ENCODE peak calls at places on chromosomes 2 and 18, in seven cellular contexts. One of them, this sample, is unnamed.
A peak's percentile ranks its signal among the peaks of the same experiment; 100 is the strongest.

GRCh38 chr18:48627216-48627615 is 88.4 kb downstream of the CTIF start:
- DNase-seq in adrenal gland: no peak
- DNase-seq in spleen: no peak
- DNase-seq in esophagus muscularis mucosa: no peak
- DNase-seq in K562: no peak
- DNase-seq in transverse colon: no peak
- DNase-seq in tibial nerve: no peak
- DNase-seq in this sample: no peak

GRCh38 chr2:196166876-196167275 is 4.5 kb downstream of the STK17B start:
- DNase-seq in adrenal gland: no peak
- DNase-seq in spleen: no peak
- DNase-seq in esophagus muscularis mucosa: no peak
- DNase-seq in K562: no peak
- DNase-seq in transverse colon: no peak
- DNase-seq in tibial nerve: no peak
- DNase-seq in this sample: no peak

GRCh38 chr2:85253890-85254289 is 73.9 kb downstream of the TGOLN2 start:
- DNase-seq in adrenal gland: no peak
- DNase-seq in spleen: peak; percentile 32
- DNase-seq in esophagus muscularis mucosa: no peak
- DNase-seq in K562: no peak
- DNase-seq in transverse colon: no peak
- DNase-seq in tibial nerve: no peak
- DNase-seq in this sample: no peak

GRCh38 chr2:225841314-225841713 is 441.8 kb downstream of the NYAP2 start:
- DNase-seq in adrenal gland: no peak
- DNase-seq in spleen: no peak
- DNase-seq in esophagus muscularis mucosa: no peak
- DNase-seq in K562: no peak
- DNase-seq in transverse colon: no peak
- DNase-seq in tibial nerve: no peak
- DNase-seq in this sample: no peak

GRCh38 chr18:70151554-70152130 is 53.8 kb downstream of the RTTN start:
- DNase-seq in adrenal gland: no peak
- DNase-seq in spleen: no peak
- DNase-seq in esophagus muscularis mucosa: no peak
- DNase-seq in K562: no peak
- DNase-seq in transverse colon: no peak
- DNase-seq in tibial nerve: no peak
- DNase-seq in this sample: no peak

GRCh38 chr2:232781765-232782164 is 5.4 kb upstream of the KCNJ13 start:
- DNase-seq in adrenal gland: peak; percentile 33
- DNase-seq in spleen: no peak
- DNase-seq in esophagus muscularis mucosa: no peak
- DNase-seq in K562: no peak
- DNase-seq in transverse colon: no peak
- DNase-seq in tibial nerve: no peak
- DNase-seq in this sample: no peak

GRCh38 chr18:8724452-8724851 is 19.1 kb downstream of the MTCL1 start:
- DNase-seq in adrenal gland: no peak
- DNase-seq in spleen: no peak
- DNase-seq in esophagus muscularis mucosa: no peak
- DNase-seq in K562: no peak
- DNase-seq in transverse colon: no peak
- DNase-seq in tibial nerve: no peak
- DNase-seq in this sample: no peak

GRCh38 chr2:73112913-73113633 is at the start of gene RAB11FIP5:
- DNase-seq in adrenal gland: peak; percentile 73
- DNase-seq in spleen: peak; percentile 91
- DNase-seq in esophagus muscularis mucosa: no peak
- DNase-seq in K562: peak; percentile 94
- DNase-seq in transverse colon: peak; percentile 85
- DNase-seq in tibial nerve: peak; percentile 45
- DNase-seq in this sample: peak; percentile 78

GRCh38 chr2:123648014-123648413 is 377.1 kb upstream of the CNTNAP5 start:
- DNase-seq in adrenal gland: no peak
- DNase-seq in spleen: no peak
- DNase-seq in esophagus muscularis mucosa: no peak
- DNase-seq in K562: no peak
- DNase-seq in transverse colon: no peak
- DNase-seq in tibial nerve: no peak
- DNase-seq in this sample: no peak

GRCh38 chr2:170222298-170222697 is 44.4 kb downstream of the MYO3B start:
- DNase-seq in adrenal gland: no peak
- DNase-seq in spleen: no peak
- DNase-seq in esophagus muscularis mucosa: no peak
- DNase-seq in K562: no peak
- DNase-seq in transverse colon: no peak
- DNase-seq in tibial nerve: no peak
- DNase-seq in this sample: no peak

GRCh38 chr2:109736177-109736827 is 57.8 kb upstream of the RGPD5 start:
- DNase-seq in adrenal gland: peak; percentile 75
- DNase-seq in spleen: peak; percentile 31
- DNase-seq in esophagus muscularis mucosa: no peak
- DNase-seq in K562: no peak
- DNase-seq in transverse colon: peak; percentile 59
- DNase-seq in tibial nerve: peak; percentile 42
- DNase-seq in this sample: peak; percentile 49

GRCh38 chr2:217568289-217568985 is 434.4 kb downstream of the TNS1 start:
- DNase-seq in adrenal gland: no peak
- DNase-seq in spleen: no peak
- DNase-seq in esophagus muscularis mucosa: no peak
- DNase-seq in K562: no peak
- DNase-seq in transverse colon: no peak
- DNase-seq in tibial nerve: no peak
- DNase-seq in this sample: no peak

GRCh38 chr2:28480403-28481049 is 15.3 kb upstream of the PLB1 start:
- DNase-seq in adrenal gland: no peak
- DNase-seq in spleen: no peak
- DNase-seq in esophagus muscularis mucosa: no peak
- DNase-seq in K562: no peak
- DNase-seq in transverse colon: no peak
- DNase-seq in tibial nerve: no peak
- DNase-seq in this sample: no peak

GRCh38 chr2:6103372-6103771 is 411.2 kb downstream of the SOX11 start:
- DNase-seq in adrenal gland: no peak
- DNase-seq in spleen: no peak
- DNase-seq in esophagus muscularis mucosa: no peak
- DNase-seq in K562: no peak
- DNase-seq in transverse colon: no peak
- DNase-seq in tibial nerve: no peak
- DNase-seq in this sample: no peak

GRCh38 chr2:1157107-1157506 is 206.5 kb downstream of the SNTG2 start:
- DNase-seq in adrenal gland: no peak
- DNase-seq in spleen: no peak
- DNase-seq in esophagus muscularis mucosa: peak; percentile 90
- DNase-seq in K562: no peak
- DNase-seq in transverse colon: no peak
- DNase-seq in tibial nerve: no peak
- DNase-seq in this sample: no peak

GRCh38 chr2:37890893-37891495 is 34.1 kb upstream of the RMDN2 start:
- DNase-seq in adrenal gland: peak; percentile 85
- DNase-seq in spleen: peak; percentile 90
- DNase-seq in esophagus muscularis mucosa: no peak
- DNase-seq in K562: peak; percentile 69
- DNase-seq in transverse colon: peak; percentile 80
- DNase-seq in tibial nerve: peak; percentile 35
- DNase-seq in this sample: peak; percentile 76

GRCh38 chr2:240556553-240557100 is 1.2 kb downstream of the ANKMY1 start:
- DNase-seq in adrenal gland: peak; percentile 37
- DNase-seq in spleen: peak; percentile 89
- DNase-seq in esophagus muscularis mucosa: no peak
- DNase-seq in K562: peak; percentile 27
- DNase-seq in transverse colon: peak; percentile 37
- DNase-seq in tibial nerve: no peak
- DNase-seq in this sample: peak; percentile 18

GRCh38 chr2:160491922-160492371 is 1.7 kb downstream of the RBMS1 start:
- DNase-seq in adrenal gland: peak; percentile 25
- DNase-seq in spleen: no peak
- DNase-seq in esophagus muscularis mucosa: no peak
- DNase-seq in K562: no peak
- DNase-seq in transverse colon: no peak
- DNase-seq in tibial nerve: no peak
- DNase-seq in this sample: no peak

GRCh38 chr2:134325696-134326095 is 71.8 kb downstream of the MGAT5 start:
- DNase-seq in adrenal gland: no peak
- DNase-seq in spleen: no peak
- DNase-seq in esophagus muscularis mucosa: no peak
- DNase-seq in K562: no peak
- DNase-seq in transverse colon: no peak
- DNase-seq in tibial nerve: no peak
- DNase-seq in this sample: no peak
- H3K27ac ChIP-seq in adrenal gland: no peak overlapping the region
- H3K27ac ChIP-seq in spleen: no peak overlapping the region
- H3K27ac ChIP-seq in esophagus muscularis mucosa: no peak overlapping the region
- H3K27ac ChIP-seq in K562: no peak overlapping the region
- H3K27ac ChIP-seq in transverse colon: no peak overlapping the region
- H3K27ac ChIP-seq in tibial nerve: no peak overlapping the region
- H3K27ac ChIP-seq in this sample: no peak overlapping the region

GRCh38 chr2:101382406-101382805 is 4.9 kb downstream of the CREG2 start:
- DNase-seq in adrenal gland: no peak
- DNase-seq in spleen: no peak
- DNase-seq in esophagus muscularis mucosa: no peak
- DNase-seq in K562: no peak
- DNase-seq in transverse colon: no peak
- DNase-seq in tibial nerve: no peak
- DNase-seq in this sample: no peak

GRCh38 chr2:101388232-101388631 is 929 bp upstream of the CREG2 start:
- DNase-seq in adrenal gland: no peak
- DNase-seq in spleen: no peak
- DNase-seq in esophagus muscularis mucosa: no peak
- DNase-seq in K562: no peak
- DNase-seq in transverse colon: no peak
- DNase-seq in tibial nerve: no peak
- DNase-seq in this sample: no peak

GRCh38 chr2:101386599-101387150 is 628 bp downstream of the CREG2 start:
- DNase-seq in adrenal gland: no peak
- DNase-seq in spleen: peak; percentile 79
- DNase-seq in esophagus muscularis mucosa: no peak
- DNase-seq in K562: no peak
- DNase-seq in transverse colon: no peak
- DNase-seq in tibial nerve: no peak
- DNase-seq in this sample: no peak

GRCh38 chr2:101383016-101383541 is 4.2 kb downstream of the CREG2 start:
- DNase-seq in adrenal gland: no peak
- DNase-seq in spleen: no peak
- DNase-seq in esophagus muscularis mucosa: no peak
- DNase-seq in K562: no peak
- DNase-seq in transverse colon: no peak
- DNase-seq in tibial nerve: no peak
- DNase-seq in this sample: no peak

GRCh38 chr2:101387151-101387807 is at the start of gene CREG2:
- DNase-seq in adrenal gland: peak; percentile 57
- DNase-seq in spleen: peak; percentile 87
- DNase-seq in esophagus muscularis mucosa: no peak
- DNase-seq in K562: peak; percentile 14
- DNase-seq in transverse colon: peak; percentile 32
- DNase-seq in tibial nerve: no peak
- DNase-seq in this sample: peak; percentile 77
- H3K27me3 ChIP-seq in adrenal gland: peaks cover 26% of the 10 kb centered on the region
- H3K27me3 ChIP-seq in spleen: peaks cover 63% of the 10 kb centered on the region
- H3K27me3 ChIP-seq in esophagus muscularis mucosa: peaks cover 82% of the 10 kb centered on the region
- H3K27me3 ChIP-seq in K562: peaks cover 18% of the 10 kb centered on the region
- H3K27me3 ChIP-seq in transverse colon: peaks cover 67% of the 10 kb centered on the region
- H3K27me3 ChIP-seq in tibial nerve: peaks cover 66% of the 10 kb centered on the region
- H3K27me3 ChIP-seq in this sample: peaks cover 5% of the 10 kb centered on the region

DNA sequence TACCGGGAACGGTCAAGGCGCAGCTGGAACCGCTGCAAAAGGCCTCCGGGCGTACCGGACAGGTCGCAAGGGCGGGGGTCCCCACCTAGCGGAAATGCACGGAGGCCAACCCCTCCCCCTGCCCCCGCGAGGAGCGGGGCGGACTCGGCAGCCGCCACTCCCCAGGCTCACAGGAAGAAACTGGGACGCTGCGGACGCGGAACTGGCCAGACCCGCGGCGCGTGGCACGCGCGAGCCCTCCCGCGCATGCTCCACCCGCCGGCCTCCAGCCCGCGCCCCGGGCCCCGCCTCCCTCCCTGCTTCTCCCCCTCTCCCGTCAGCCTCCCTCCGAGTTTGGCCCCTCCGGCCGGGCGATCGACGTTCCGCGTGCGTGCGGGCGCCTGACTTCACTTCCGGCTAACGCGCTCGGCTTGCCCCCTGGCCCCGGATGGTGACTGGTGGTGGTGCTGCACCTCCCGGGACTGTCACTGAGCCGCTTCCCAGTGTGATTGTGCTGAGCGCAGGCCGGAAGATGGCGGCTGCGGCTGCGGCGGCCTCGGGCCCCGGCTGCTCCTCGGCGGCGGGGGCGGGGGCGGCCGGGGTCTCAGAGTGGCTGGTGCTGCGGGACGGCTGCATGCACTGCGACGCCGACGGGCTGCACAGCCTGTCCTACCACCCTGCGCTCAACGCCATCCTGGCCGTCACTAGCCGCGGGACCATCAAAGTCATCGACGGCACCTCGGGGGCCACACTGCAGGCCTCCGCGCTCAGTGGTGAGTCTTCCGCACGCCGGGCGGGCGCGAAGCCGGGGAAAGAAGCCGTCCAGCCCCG is at the start of gene BIRC6:
- DNase-seq in adrenal gland: peak; percentile 99
- DNase-seq in spleen: peak; percentile 100
- DNase-seq in esophagus muscularis mucosa: peak; percentile 98
- DNase-seq in K562: peak; percentile 95
- DNase-seq in transverse colon: peak; percentile 98
- DNase-seq in tibial nerve: peak; percentile 93
- DNase-seq in this sample: peak; percentile 99
- TF ChIP-seq POLR2A in adrenal gland: peak; percentile 96
- TF ChIP-seq POLR2A in spleen: peak; percentile 73
- TF ChIP-seq POLR2A in esophagus muscularis mucosa: peak; percentile 72
- TF ChIP-seq POLR2A in K562: peak; percentile 95
- TF ChIP-seq POLR2A in transverse colon: peak; percentile 89
- TF ChIP-seq POLR2A in tibial nerve: peak; percentile 86
- TF ChIP-seq POLR2A in this sample: peak; percentile 29

GRCh38 chr2:66692521-66692920 is 257.6 kb downstream of the MEIS1 start:
- DNase-seq in adrenal gland: no peak
- DNase-seq in spleen: no peak
- DNase-seq in esophagus muscularis mucosa: no peak
- DNase-seq in K562: no peak
- DNase-seq in transverse colon: no peak
- DNase-seq in tibial nerve: no peak
- DNase-seq in this sample: no peak
- H3K27ac ChIP-seq in adrenal gland: peak overlapping the region; percentile 3
- H3K27ac ChIP-seq in spleen: peak overlapping the region; percentile 21
- H3K27ac ChIP-seq in esophagus muscularis mucosa: peak overlapping the region; percentile 85
- H3K27ac ChIP-seq in K562: no peak overlapping the region
- H3K27ac ChIP-seq in transverse colon: peak overlapping the region; percentile 79
- H3K27ac ChIP-seq in tibial nerve: no peak overlapping the region
- H3K27ac ChIP-seq in this sample: no peak overlapping the region

GRCh38 chr2:227880460-227880859 is 9.0 kb downstream of the DAW1 start:
- DNase-seq in adrenal gland: no peak
- DNase-seq in spleen: no peak
- DNase-seq in esophagus muscularis mucosa: no peak
- DNase-seq in K562: no peak
- DNase-seq in transverse colon: no peak
- DNase-seq in tibial nerve: no peak
- DNase-seq in this sample: no peak
- H3K27me3 ChIP-seq in adrenal gland: no peaks in the 10 kb centered on the region
- H3K27me3 ChIP-seq in spleen: no peaks in the 10 kb centered on the region
- H3K27me3 ChIP-seq in esophagus muscularis mucosa: peaks cover 3% of the 10 kb centered on the region
- H3K27me3 ChIP-seq in K562: no peaks in the 10 kb centered on the region
- H3K27me3 ChIP-seq in transverse colon: no peaks in the 10 kb centered on the region
- H3K27me3 ChIP-seq in tibial nerve: no peaks in the 10 kb centered on the region
- H3K27me3 ChIP-seq in this sample: no peaks in the 10 kb centered on the region